ENCODE peak calls at places on chromosomes 1 and 21, in seven cellular contexts. F, P, S, O, M, E and T are unnamed samples.

GRCh38 chr1:70922196-70922595 is 125.4 kb downstream of the PTGER3 start:
- DNase-seq in F (no peak), P (no peak), S (no peak), O (no peak), M (no peak), E (no peak), T (no peak)

GRCh38 chr1:10692401-10693021 is 103.9 kb downstream of the CASZ1 start:
- DNase-seq in F (peak; percentile 53), P (no peak), S (peak; percentile 78), O (no peak), M (peak; percentile 74), E (peak; percentile 72), T (peak; percentile 71)

GRCh38 chr1:204730826-204731459 is 45.4 kb upstream of the LRRN2 start:
- DNase-seq in F (no peak), P (no peak), S (no peak), O (no peak), M (no peak), E (no peak), T (no peak)

GRCh38 chr1:194024659-194025058 is 838.2 kb upstream of the B3GALT2 start:
- DNase-seq in F (no peak), P (no peak), S (no peak), O (no peak), M (no peak), E (no peak), T (no peak)

GRCh38 chr1:245207056-245207638 is 52.4 kb downstream of the KIF26B start:
- DNase-seq in F (no peak), P (no peak), S (no peak), O (no peak), M (no peak), E (no peak), T (no peak)

GRCh38 chr21:45405271-45405818 is 380 bp downstream of the COL18A1 start:
- DNase-seq in F (no peak), P (no peak), S (no peak), O (no peak), M (peak; percentile 89), E (peak; percentile 95), T (no peak)

GRCh38 chr1:63698001-63698838 is 75.6 kb upstream of the ROR1 start:
- DNase-seq in F (no peak), P (no peak), S (no peak), O (no peak), M (no peak), E (no peak), T (no peak)

GRCh38 chr1:198680174-198680871 is 41.5 kb downstream of the PTPRC start:
- DNase-seq in F (no peak), P (no peak), S (no peak), O (no peak), M (no peak), E (no peak), T (no peak)

GRCh38 chr1:175808573-175808972 is 65.2 kb upstream of the TNR start:
- DNase-seq in F (no peak), P (no peak), S (no peak), O (no peak), M (no peak), E (no peak), T (no peak)

GRCh38 chr1:154353966-154354365 is 28.6 kb downstream of the ATP8B2 start:
- DNase-seq in F (no peak), P (no peak), S (no peak), O (no peak), M (no peak), E (no peak), T (no peak)

GRCh38 chr1:157193702-157194391 is 55.7 kb upstream of the ETV3 start:
- DNase-seq in F (peak; percentile 47), P (peak; percentile 53), S (peak; percentile 47), O (no peak), M (peak; percentile 64), E (peak; percentile 75), T (peak; percentile 38)
- TF ChIP-seq TAF1 in F (no peak), P (no peak), S (no peak), O (no peak), M (no peak), E (no peak), T (no peak)

GRCh38 chr1:180239145-180240096 is 9.4 kb downstream of the LHX4 start:
- DNase-seq in F (no peak), P (no peak), S (no peak), O (no peak), M (no peak), E (no peak), T (no peak)
- TF ChIP-seq TAF1 in F (no peak), P (no peak), S (no peak), O (no peak), M (no peak), E (no peak), T (no peak)

GRCh38 chr1:209542585-209542984 is 40.9 kb upstream of the CAMK1G start:
- DNase-seq in F (no peak), P (no peak), S (no peak), O (no peak), M (no peak), E (no peak), T (no peak)

GRCh38 chr1:209536843-209537242 is 46.7 kb upstream of the CAMK1G start:
- DNase-seq in F (no peak), P (no peak), S (no peak), O (no peak), M (no peak), E (no peak), T (no peak)

GRCh38 chr1:209534496-209535250 is 48.8 kb upstream of the CAMK1G start:
- DNase-seq in F (no peak), P (no peak), S (no peak), O (no peak), M (no peak), E (no peak), T (no peak)

DNA sequence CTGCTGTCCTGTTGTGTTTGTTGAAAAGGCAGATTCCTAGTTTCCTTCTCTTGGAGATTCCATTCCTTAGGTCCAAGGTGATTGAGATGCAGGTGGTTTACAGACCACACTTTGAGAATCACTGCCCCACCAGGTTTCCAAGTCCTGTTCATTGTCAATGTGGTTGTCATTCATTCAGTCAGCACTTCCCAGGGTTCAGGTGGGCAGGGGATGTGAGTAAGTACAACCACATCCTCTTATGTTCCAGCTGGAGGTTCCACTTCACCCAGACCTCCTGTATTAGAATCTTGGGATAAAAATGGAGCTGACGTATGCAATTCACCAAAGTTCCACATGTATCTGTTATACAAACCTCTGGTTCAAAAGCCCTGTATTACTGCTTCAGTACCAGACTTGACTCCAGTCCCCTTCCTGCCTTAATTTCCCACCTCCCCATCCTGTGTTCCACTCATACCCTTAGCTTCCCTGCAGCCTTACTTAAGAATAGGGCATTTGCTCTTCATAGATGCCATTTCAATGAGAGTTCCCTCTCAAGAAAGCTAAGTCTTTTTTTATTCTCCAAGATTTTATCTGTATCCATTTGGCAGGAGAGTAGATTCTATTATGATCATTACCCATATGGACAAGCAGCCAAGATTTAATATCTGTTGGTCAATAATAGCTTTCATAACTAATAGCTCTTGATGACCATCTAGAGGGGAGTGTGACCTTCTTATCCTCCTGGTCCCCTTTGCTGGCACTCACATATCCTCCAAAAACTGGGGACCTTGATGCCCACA is 46.0 kb upstream of the CAMK1G start:
- DNase-seq in F (no peak), P (no peak), S (no peak), O (no peak), M (no peak), E (no peak), T (no peak)
- TF ChIP-seq TAF1 in F (no peak), P (no peak), S (no peak), O (no peak), M (no peak), E (no peak), T (no peak)

DNA sequence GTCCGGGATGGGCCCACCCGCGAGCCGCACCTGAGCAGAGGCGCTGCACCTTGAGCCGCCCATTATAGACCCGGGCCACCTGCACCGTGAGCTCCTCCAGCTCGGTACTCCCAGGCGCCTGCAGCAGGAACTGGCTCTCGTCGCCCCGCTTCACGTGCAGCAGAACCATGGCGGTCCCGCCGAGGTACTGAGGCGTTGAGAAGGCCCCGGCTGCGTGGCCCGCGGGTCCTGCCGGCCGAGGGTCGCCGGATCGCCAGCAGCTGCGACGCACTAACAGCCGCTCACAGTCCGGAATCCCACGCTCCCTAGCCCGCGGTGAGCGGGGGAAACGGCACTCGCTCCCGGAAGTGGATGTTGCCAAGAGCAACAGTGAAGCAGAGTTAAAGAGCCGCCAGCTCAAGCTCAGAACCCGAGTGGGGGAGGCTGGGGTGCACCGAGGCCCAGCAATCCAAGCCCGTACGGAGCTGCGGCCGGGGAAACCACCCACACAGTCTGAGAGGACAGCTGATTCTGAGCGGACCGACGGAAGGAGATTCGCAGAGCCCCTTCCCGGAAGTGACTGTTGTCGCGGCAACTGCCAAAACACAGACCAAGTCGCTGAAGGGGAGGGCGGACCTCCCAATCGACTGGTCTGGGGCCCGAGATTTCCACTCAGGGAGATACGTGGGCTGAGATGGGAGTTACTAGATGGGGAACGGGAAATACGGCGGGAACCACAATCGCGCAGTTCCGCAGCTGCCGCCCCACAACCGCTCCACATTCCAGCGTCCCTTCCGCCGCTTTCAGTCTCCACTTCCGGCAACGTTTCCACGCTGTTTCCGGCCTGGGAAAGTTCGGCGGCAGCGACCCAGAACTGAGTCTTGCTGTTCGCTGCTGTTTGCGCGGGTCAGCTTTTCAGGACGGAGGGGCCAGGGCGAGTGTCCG is at the start of gene CFAP298:
- DNase-seq in F (peak; percentile 85), P (peak; percentile 54), S (peak; percentile 84), O (peak; percentile 67), M (peak; percentile 90), E (peak; percentile 88), T (peak; percentile 75)
- TF ChIP-seq TAF1 in F (peak; percentile 72), P (peak; percentile 78), S (peak; percentile 25), O (peak; percentile 29), M (peak; percentile 59), E (peak; percentile 73), T (no peak)

DNA sequence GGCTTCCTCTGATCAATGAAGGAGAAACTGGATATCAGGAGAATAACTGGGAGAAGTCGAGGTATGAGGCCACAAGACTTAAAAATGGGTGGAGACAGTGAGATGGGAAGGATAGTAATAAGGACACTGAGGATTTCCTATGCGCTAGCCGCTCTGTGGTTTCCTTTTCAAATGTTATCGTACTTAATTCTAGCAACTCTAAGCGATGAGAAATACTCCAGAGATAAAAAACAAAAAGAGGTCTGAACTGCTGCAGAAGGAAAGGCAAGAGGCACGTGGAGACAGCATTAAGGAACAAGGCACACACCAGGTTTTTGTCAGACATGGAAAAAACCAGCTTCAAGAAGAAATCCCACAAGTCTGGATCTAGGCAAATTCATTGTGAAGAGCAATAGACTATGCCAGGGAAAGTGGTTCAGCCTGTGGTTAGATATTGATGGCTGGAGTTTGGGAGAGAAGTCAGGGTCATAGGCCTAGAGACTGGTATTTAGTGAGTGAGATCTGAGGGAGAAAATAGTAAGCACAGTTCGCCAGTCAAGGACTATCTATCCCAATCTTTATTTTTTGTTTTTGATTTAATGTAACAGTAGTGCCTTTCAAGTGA is 5.3 kb downstream of the CLCA2 start:
- DNase-seq in F (no peak), P (no peak), S (no peak), O (no peak), M (no peak), E (no peak), T (no peak)
- TF ChIP-seq TAF1 in F (no peak), P (no peak), S (no peak), O (no peak), M (no peak), E (no peak), T (no peak)